ENCODE peak calls at places on chromosomes 3 and 15, in six cellular contexts. N is stomach, R is bronchial epithelial cell, Z is right lobe of liver, L is coronary artery, C is tibial artery. D is an unnamed sample.

GRCh38 chr3:71132995-71133730 is 450.4 kb downstream of the FOXP1 start:
- DNase-seq in L (no peak), Z (peak), R (no peak), C (no peak), N (no peak), D (no peak)

GRCh38 chr15:89533861-89534544 is 37.6 kb upstream of the RHCG start:
- DNase-seq in R (no peak), C (no peak), Z (no peak), N (no peak), L (no peak), D (no peak)

GRCh38 chr3:118970819-118971218 is 63.8 kb downstream of the IGSF11 start:
- DNase-seq in Z (no peak), N (no peak), C (no peak), R (no peak), L (no peak), D (no peak)

GRCh38 chr3:183149915-183150825 is 12.4 kb downstream of the LAMP3 start:
- DNase-seq in N (no peak), L (no peak), C (no peak), R (no peak), Z (no peak), D (no peak)

GRCh38 chr15:74444106-74445062 is 10.6 kb upstream of the SEMA7A start:
- DNase-seq in C (no peak), R (no peak), L (no peak), N (no peak), Z (no peak), D (no peak)

GRCh38 chr15:50358805-50359204 is 3.8 kb upstream of the GABPB1 start:
- DNase-seq in R (peak), N (no peak), C (no peak), Z (no peak), L (no peak), D (no peak)

GRCh38 chr3:55724851-55725250 is 237.7 kb upstream of the WNT5A start:
- DNase-seq in N (no peak), C (no peak), L (no peak), R (no peak), Z (no peak), D (no peak)

GRCh38 chr3:187870360-187871203 is 125.3 kb upstream of the BCL6 start:
- DNase-seq in L (no peak), R (no peak), Z (no peak), N (no peak), C (no peak), D (no peak)

GRCh38 chr3:28940530-28940929 is 340.3 kb upstream of the RBMS3 start:
- DNase-seq in Z (no peak), L (no peak), R (no peak), N (no peak), C (peak), D (peak)

GRCh38 chr3:25493246-25493645 is 65.2 kb downstream of the RARB start:
- DNase-seq in N (no peak), C (no peak), L (no peak), Z (no peak), R (no peak), D (no peak)

DNA sequence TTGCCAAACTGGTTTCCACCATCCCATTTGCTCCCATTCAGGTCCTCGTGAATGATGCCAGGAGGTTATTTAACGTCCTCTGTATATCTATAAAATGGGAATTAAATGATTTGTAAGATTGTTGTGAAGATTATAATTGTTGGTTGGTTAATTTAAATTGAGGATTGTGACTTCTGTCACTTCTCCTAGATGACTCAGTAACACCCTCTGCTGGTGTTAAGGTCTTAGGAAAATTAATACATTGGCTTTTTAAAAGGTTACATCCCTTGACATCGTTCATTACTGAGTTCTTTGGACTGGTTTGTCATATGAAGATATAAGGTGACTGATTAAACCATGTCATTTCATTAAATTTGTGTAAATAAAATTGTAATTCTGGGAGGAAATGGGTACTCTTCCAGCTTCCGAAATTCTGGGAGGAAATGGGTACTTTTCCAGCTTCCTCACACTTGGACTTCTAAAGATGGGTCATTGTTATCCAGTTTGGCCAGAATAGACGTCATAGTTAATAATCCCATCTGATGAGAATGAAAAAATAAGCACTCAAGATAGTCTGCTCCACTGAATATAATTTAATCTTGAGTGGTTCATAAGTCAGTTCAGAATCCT is 33.3 kb upstream of the PAQR5 start:
- DNase-seq in N (no peak), Z (no peak), C (no peak), L (no peak), R (peak), D (no peak)
- TF ChIP-seq CTCF in N (peak), Z (peak), C (peak), L (peak), R (peak), D (peak)

GRCh38 chr3:80767599-80767998 is 993.8 kb downstream of the GBE1 start:
- DNase-seq in N (no peak), R (no peak), Z (no peak), L (no peak), C (no peak), D (no peak)

GRCh38 chr3:80769683-80770082 is 991.8 kb downstream of the GBE1 start:
- DNase-seq in Z (no peak), R (no peak), C (no peak), L (no peak), N (no peak), D (no peak)

GRCh38 chr3:80770106-80771079 is 991.1 kb downstream of the GBE1 start:
- DNase-seq in N (no peak), L (no peak), C (no peak), Z (no peak), R (no peak), D (no peak)

DNA sequence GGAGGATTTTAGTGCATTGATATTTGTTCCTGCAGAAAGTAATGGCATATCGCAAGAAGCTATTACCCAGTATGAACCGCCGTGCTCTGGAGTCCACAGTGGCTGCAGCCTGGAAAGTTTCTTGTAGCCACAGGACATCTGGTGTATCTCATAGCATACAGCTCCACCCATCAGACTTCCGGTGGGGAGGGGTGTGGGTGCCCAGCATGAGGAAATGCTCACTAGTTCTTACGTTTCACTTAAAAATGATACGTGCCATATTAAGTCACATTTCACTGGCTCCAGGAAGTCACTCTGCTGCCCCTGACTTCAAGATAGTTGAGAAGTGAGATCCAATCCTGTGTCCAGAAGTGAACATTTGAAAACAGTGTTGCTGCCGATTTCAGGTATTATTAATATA is 990.4 kb downstream of the GBE1 start:
- DNase-seq in C (no peak), L (no peak), N (no peak), R (no peak), Z (no peak), D (no peak)
- H3K4me3 ChIP-seq in C (no peak), L (no peak), N (no peak), R (no peak), Z (no peak), D (no peak)

GRCh38 chr3:35067750-35068149 is 571.6 kb upstream of the ARPP21 start:
- DNase-seq in N (no peak), L (no peak), R (no peak), C (no peak), Z (no peak), D (no peak)

GRCh38 chr3:35070088-35070487 is 569.2 kb upstream of the ARPP21 start:
- DNase-seq in Z (no peak), C (no peak), R (no peak), L (no peak), N (no peak), D (no peak)

GRCh38 chr3:35065891-35066290 is 573.4 kb upstream of the ARPP21 start:
- DNase-seq in Z (no peak), L (no peak), R (no peak), N (no peak), C (no peak), D (no peak)

DNA sequence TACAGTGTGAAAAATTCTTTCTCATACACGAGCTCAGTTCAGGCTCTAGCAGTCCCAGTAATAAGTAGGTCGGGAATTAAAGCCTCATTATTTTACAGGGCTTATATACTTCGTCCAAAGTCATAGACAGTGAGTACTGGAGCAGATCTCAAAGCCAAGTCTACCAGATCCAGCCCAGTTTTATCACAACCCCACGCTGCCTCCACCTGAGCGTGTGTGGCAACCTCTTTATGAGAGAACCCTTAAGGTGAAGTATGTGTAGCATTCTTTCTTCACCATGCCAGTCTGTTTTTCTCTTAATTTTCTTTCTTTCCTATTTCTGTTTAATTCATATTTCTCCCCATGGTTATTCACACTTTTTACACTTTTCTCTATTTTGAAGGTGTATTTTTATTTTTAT is 574.6 kb upstream of the ARPP21 start:
- DNase-seq in R (no peak), N (no peak), C (no peak), Z (no peak), L (no peak), D (no peak)
- TF ChIP-seq CTCF in R (no peak), N (no peak), C (no peak), Z (no peak), L (no peak), D (no peak)

DNA sequence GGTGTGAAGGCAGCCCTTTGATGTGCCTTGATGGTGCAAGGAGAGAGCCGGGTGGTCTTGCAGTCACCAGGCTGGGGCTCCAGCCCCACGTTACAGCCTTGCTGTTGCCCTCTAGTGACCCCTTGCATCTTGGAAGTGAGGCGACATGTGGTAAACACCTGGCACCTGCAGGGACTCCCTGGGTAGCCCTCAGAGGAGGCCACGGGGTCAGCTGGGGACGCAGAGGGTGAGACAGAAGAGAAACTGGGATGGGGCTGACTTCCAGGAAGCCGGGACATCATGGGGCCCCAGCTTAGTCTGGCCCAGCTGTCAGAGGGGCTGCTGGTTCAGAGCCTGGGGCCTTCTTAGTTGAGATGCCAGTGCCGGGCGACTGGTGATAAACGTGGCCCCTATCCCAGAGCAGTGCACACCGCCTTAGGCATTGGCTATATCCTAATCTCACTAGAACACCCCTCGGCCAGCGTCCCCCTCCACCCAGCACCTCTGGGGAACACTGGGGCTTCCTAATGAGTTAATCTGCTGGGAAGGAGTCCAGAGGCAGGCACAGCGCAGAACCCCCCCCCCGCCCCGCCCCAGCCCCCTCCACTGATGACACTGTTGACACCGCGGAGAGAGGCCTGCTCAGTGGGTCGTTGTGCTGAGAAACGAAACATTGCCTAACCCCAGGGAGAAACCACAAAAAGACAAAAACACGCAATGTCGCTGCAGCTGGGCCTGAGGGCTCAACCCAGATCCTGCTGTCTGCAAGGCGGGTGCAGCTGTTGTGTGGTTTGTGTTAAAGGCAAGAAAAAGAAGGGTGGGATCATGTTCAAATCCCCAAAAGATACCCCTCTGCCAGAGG is 60.5 kb upstream of the KLF13 start:
- DNase-seq in N (peak), R (no peak), Z (peak), C (no peak), L (peak), D (no peak)
- H3K4me3 ChIP-seq in N (no peak), R (no peak), Z (no peak), C (no peak), L (no peak), D (no peak)

GRCh38 chr15:68632101-68632500 is 53.3 kb downstream of the CORO2B start:
- DNase-seq in R (no peak), C (no peak), N (no peak), Z (no peak), L (no peak), D (no peak)

GRCh38 chr15:68631621-68632051 is 52.8 kb downstream of the CORO2B start:
- DNase-seq in C (no peak), R (no peak), Z (no peak), L (no peak), N (no peak), D (no peak)

GRCh38 chr15:68629519-68630204 is 50.9 kb downstream of the CORO2B start:
- DNase-seq in L (no peak), N (no peak), C (no peak), Z (no peak), R (no peak), D (no peak)

GRCh38 chr15:68630205-68630555 is 51.4 kb downstream of the CORO2B start:
- DNase-seq in R (no peak), L (no peak), N (no peak), Z (no peak), C (no peak), D (no peak)

GRCh38 chr15:68630836-68631235 is 52.0 kb downstream of the CORO2B start:
- DNase-seq in Z (no peak), C (no peak), L (no peak), R (no peak), N (no peak), D (no peak)
- TF ChIP-seq CTCF in Z (no peak), C (no peak), L (no peak), R (no peak), N (no peak), D (peak)

DNA sequence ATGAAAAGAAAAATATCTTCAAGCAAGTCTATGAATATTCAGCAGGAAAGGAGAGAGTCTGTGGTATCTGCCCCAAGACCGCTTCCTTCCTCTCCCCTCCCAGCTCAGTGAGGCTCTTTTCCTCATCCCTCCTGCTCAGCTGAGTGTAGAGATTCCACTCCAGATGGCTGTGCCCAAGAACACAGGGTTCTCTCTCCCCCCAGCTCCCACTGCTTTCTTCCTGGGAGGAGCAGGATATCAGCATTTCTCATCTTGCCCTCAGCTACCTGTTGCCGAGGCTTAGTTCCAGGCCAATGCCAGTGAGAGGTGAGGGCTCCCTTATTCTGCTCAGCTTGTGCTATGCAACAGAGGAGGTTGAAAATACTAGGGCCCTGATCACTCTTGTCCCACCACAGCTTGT is 211.9 kb downstream of the SV2B start:
- DNase-seq in N (no peak), L (no peak), Z (no peak), R (no peak), C (no peak), D (no peak)
- H3K4me3 ChIP-seq in N (no peak), L (no peak), Z (no peak), R (no peak), C (no peak), D (no peak)

DNA sequence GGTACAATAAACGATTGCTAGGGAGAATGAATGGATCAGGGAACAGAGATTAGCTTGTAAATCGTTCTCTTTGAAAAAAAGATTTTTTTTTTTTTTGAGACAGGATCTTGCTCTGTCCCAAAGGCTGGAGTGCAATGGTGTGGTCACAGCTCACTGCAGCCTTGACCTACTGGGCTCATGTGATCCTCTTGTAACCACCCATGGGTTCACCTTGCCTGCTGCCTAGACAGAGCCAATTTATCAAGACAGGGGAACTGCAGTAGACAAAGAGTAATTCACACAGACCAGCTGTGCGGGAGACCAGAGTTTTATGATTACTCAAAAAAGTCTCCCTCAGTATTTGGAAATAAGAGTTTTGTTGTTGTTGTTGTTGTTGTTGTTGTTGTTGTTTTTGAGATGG is 39.6 kb downstream of the METTL6 start:
- DNase-seq in Z (no peak), R (no peak), N (no peak), L (no peak), C (no peak), D (no peak)
- TF ChIP-seq CTCF in Z (no peak), R (no peak), N (no peak), L (no peak), C (no peak), D (no peak)

GRCh38 chr15:85168642-85169173 is 187.1 kb downstream of the PDE8A start:
- DNase-seq in R (peak), N (peak), C (no peak), Z (peak), L (no peak), D (no peak)
- H3K4me3 ChIP-seq in R (peak), N (peak), C (no peak), Z (peak), L (peak), D (peak)

D was measured in epithelial cell of proximal tubule.